ENCODE peak calls at places on chromosomes 12 and 14, in nine cellular contexts. V is B cell; X is CD8-positive, alpha-beta T cell; K is heart left ventricle; C is esophagus muscularis mucosa; N is AG09319; Z is hepatocyte; H is foreskin fibroblast; W is choroid plexus epithelial cell. E is an unnamed sample.

GRCh38 chr12:45503887-45504286 is 225.6 kb upstream of the ARID2 start:
- DNase-seq in H (no peak), W (no peak), C (no peak), N (no peak), X (no peak), V (no peak), K (no peak), Z (no peak), E (no peak)

GRCh38 chr12:74917743-74918142 is 291.9 kb downstream of the KCNC2 start:
- DNase-seq in K (no peak), C (no peak), Z (no peak), N (no peak), V (no peak), H (no peak), X (no peak), W (no peak), E (no peak)

GRCh38 chr14:96176811-96177211 is 27.8 kb upstream of the BDKRB2 start:
- DNase-seq in N (peak; percentile 99), W (peak; percentile 78), V (no peak), X (no peak), Z (no peak), H (peak; percentile 95), K (no peak), C (no peak), E (peak; percentile 9)

GRCh38 chr14:94390372-94391086 is 2.1 kb upstream of the SERPINA1 start:
- DNase-seq in W (no peak), X (no peak), C (no peak), K (peak; percentile 84), V (no peak), N (no peak), Z (no peak), H (no peak), E (no peak)

GRCh38 chr12:5442251-5443006 is 10.5 kb downstream of the NTF3 start:
- DNase-seq in C (no peak), V (no peak), N (no peak), X (no peak), W (peak; percentile 55), H (peak; percentile 78), Z (peak; percentile 62), K (no peak), E (peak; percentile 58)

GRCh38 chr12:13000616-13000934 is 510 bp upstream of the HEBP1 start:
- DNase-seq in W (no peak), V (no peak), Z (no peak), H (peak; percentile 58), C (no peak), X (peak; percentile 33), N (no peak), K (no peak), E (no peak)

GRCh38 chr14:42965512-42965911 is 1358.8 kb downstream of the LRFN5 start:
- DNase-seq in V (no peak), C (no peak), K (no peak), N (no peak), Z (no peak), H (no peak), X (no peak), W (no peak), E (no peak)

GRCh38 chr14:71932229-71932951 is at the start of gene RGS6:
- DNase-seq in C (peak; percentile 26), N (no peak), Z (peak; percentile 88), K (no peak), W (peak; percentile 29), H (peak; percentile 34), X (no peak), V (peak; percentile 41), E (no peak)

GRCh38 chr14:102945346-102946130 is 23.1 kb downstream of the AMN start:
- DNase-seq in C (no peak), N (no peak), X (no peak), Z (no peak), H (peak; percentile 62), W (no peak), V (no peak), K (no peak), E (no peak)

GRCh38 chr12:79982371-79983062 is 47.6 kb upstream of the PPP1R12A start:
- DNase-seq in W (no peak), X (no peak), C (no peak), V (no peak), H (no peak), N (no peak), Z (no peak), K (no peak), E (no peak)

GRCh38 chr12:46433829-46434228 is 61.3 kb upstream of the SLC38A2 start:
- DNase-seq in Z (no peak), V (no peak), H (no peak), K (no peak), C (no peak), X (no peak), W (no peak), N (no peak), E (no peak)

GRCh38 chr12:132593938-132594358 is 16.4 kb downstream of the LRCOL1 start:
- DNase-seq in W (peak; percentile 96), Z (peak; percentile 95), K (peak; percentile 94), N (peak; percentile 74), H (peak; percentile 96), X (peak; percentile 37), C (no peak), V (no peak), E (peak; percentile 89)

GRCh38 chr12:3491938-3492867 is 1.2 kb downstream of the PRMT8 start:
- DNase-seq in V (peak; percentile 41), K (no peak), X (peak; percentile 28), C (no peak), W (peak; percentile 73), H (peak; percentile 85), Z (peak; percentile 91), N (no peak), E (peak; percentile 51)

GRCh38 chr12:81412940-81413339 is 335.1 kb downstream of the ACSS3 start:
- DNase-seq in H (no peak), K (no peak), V (no peak), W (no peak), N (no peak), C (no peak), Z (no peak), X (no peak), E (no peak)

GRCh38 chr14:89443002-89443660 is 26.1 kb upstream of the FOXN3 start:
- DNase-seq in W (peak; percentile 67), H (peak; percentile 64), K (no peak), X (no peak), N (no peak), V (no peak), C (no peak), Z (no peak), E (peak; percentile 33)

GRCh38 chr12:49916129-49916919 is 12.6 kb upstream of the FAIM2 start:
- DNase-seq in C (no peak), W (no peak), K (peak; percentile 25), N (no peak), Z (no peak), V (no peak), H (no peak), X (no peak), E (no peak)

GRCh38 chr12:127548123-127548553 is 718.8 kb upstream of the TMEM132C start:
- DNase-seq in V (no peak), W (peak; percentile 19), X (no peak), Z (no peak), H (peak; percentile 93), K (no peak), C (no peak), N (peak; percentile 44), E (peak; percentile 72)

GRCh38 chr14:64725879-64726584 is 21.8 kb downstream of the PLEKHG3 start:
- DNase-seq in N (no peak), K (no peak), V (no peak), H (no peak), C (no peak), X (no peak), Z (no peak), W (no peak), E (no peak)

GRCh38 chr12:14605401-14605989 is 37.8 kb upstream of the PLBD1 start:
- DNase-seq in W (peak; percentile 3), K (no peak), H (no peak), N (no peak), C (no peak), V (no peak), X (no peak), Z (no peak), E (no peak)
- TF ChIP-seq CTCF in W (no peak), K (no peak), H (no peak), N (no peak), C (no peak), V (no peak), X (no peak), Z (no peak), E (no peak)

GRCh38 chr14:69877492-69877891 is 1.7 kb upstream of the SMOC1 start:
- DNase-seq in N (no peak), W (peak; percentile 86), V (no peak), C (no peak), X (no peak), H (peak; percentile 43), K (no peak), Z (peak; percentile 41), E (peak; percentile 64)
- TF ChIP-seq CTCF in N (peak; percentile 10), W (peak; percentile 79), V (no peak), C (peak; percentile 29), X (no peak), H (peak; percentile 10), K (peak; percentile 14), Z (peak; percentile 48), E (peak; percentile 56)

GRCh38 chr12:122878780-122879612 is 16.9 kb downstream of the VPS37B start:
- DNase-seq in V (no peak), C (no peak), N (no peak), K (no peak), X (peak; percentile 16), Z (no peak), H (no peak), W (no peak), E (no peak)

GRCh38 chr12:122880155-122880605 is 15.7 kb downstream of the VPS37B start:
- DNase-seq in N (no peak), W (peak; percentile 56), Z (no peak), V (no peak), C (no peak), X (peak; percentile 6), K (no peak), H (no peak), E (no peak)

GRCh38 chr12:122884091-122884826 is 11.7 kb downstream of the VPS37B start:
- DNase-seq in W (no peak), X (no peak), K (no peak), H (no peak), Z (no peak), V (no peak), N (no peak), C (no peak), E (no peak)

GRCh38 chr12:122882908-122883563 is 12.9 kb downstream of the VPS37B start:
- DNase-seq in Z (no peak), C (no peak), V (no peak), X (no peak), W (no peak), K (no peak), H (no peak), N (no peak), E (no peak)

DNA sequence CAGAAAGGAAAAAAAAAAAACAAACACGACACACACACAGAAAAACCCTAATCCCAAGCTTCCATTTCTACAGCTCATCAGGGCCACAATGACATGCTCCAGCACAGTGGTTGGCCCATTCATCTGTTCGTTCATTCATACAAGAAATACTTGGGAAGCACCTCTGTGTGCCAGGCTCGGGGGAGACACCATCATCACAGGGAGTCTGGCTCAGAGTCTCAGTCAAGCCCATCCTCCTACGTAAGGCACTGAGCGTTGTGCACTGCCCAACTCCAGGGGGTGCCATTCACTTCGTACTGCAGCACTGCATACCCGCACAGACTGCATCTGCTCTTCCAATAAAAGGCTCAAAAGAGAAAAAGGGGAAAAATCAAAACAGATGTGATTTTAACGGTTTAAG is 15.3 kb downstream of the VPS37B start:
- DNase-seq in C (no peak), K (no peak), W (peak; percentile 71), Z (no peak), X (peak; percentile 43), N (no peak), H (peak; percentile 75), V (peak; percentile 48), E (peak; percentile 67)
- TF ChIP-seq CTCF in C (peak; percentile 27), K (no peak), W (peak; percentile 71), Z (peak; percentile 48), X (peak; percentile 36), N (peak; percentile 60), H (peak; percentile 61), V (peak; percentile 51), E (peak; percentile 65)

GRCh38 chr12:103965590-103966407 is at the start of gene TDG:
- DNase-seq in H (peak; percentile 99), C (peak; percentile 99), K (peak; percentile 98), W (peak; percentile 100), N (peak; percentile 97), X (peak; percentile 99), V (peak; percentile 95), Z (peak; percentile 99), E (peak; percentile 99)
- TF ChIP-seq CTCF in H (no peak), C (no peak), K (no peak), W (no peak), N (peak; percentile 20), X (no peak), V (peak; percentile 26), Z (peak; percentile 28), E (no peak)

E was measured in astrocyte of the spinal cord.